ENCODE peak calls at places on chromosome 15, in ten cellular contexts. G is HepG2, T is suprapubic skin, M is stomach, O is GM12878, I is A549, Z is sigmoid colon, Q is ovary, S is tibial nerve, R is transverse colon. N is an unnamed sample.

GRCh38 chr15:47727137-47727536 is 9.8 kb downstream of the SEMA6D start:
- DNase-seq in G (no peak), T (no peak), M (no peak), O (no peak), I (no peak), Z (no peak), Q (no peak), S (no peak), R (no peak), N (no peak)

GRCh38 chr15:92574161-92574560 is 81.4 kb downstream of the FAM174B start:
- DNase-seq in G (no peak), T (no peak), M (no peak), O (no peak), I (no peak), Z (peak; percentile 28), Q (no peak), S (no peak), R (no peak), N (peak; percentile 60)

GRCh38 chr15:55407949-55408766 is at the start of the genes CCPG1 and PIERCE2:
- DNase-seq in G (peak; percentile 87), T (peak; percentile 94), M (peak; percentile 93), O (peak; percentile 72), I (peak; percentile 97), Z (peak; percentile 95), Q (peak; percentile 82), S (peak; percentile 74), R (peak; percentile 94), N (peak; percentile 96)

GRCh38 chr15:61916104-61916503 is 144.1 kb downstream of the VPS13C start:
- DNase-seq in G (no peak), T (no peak), M (no peak), O (no peak), I (no peak), Z (no peak), Q (no peak), S (no peak), R (no peak), N (no peak)

GRCh38 chr15:50210462-50211264 is 28.7 kb downstream of the SLC27A2 start:
- DNase-seq in G (peak; percentile 42), T (no peak), M (peak; percentile 39), O (no peak), I (peak; percentile 56), Z (no peak), Q (no peak), S (no peak), R (peak; percentile 92), N (no peak)

GRCh38 chr15:34799149-34799824 is 3.9 kb upstream of the ACTC1 start:
- DNase-seq in G (no peak), T (no peak), M (peak; percentile 55), O (no peak), I (peak; percentile 21), Z (no peak), Q (no peak), S (no peak), R (no peak), N (no peak)

GRCh38 chr15:95162069-95162468 is 930.7 kb downstream of the MCTP2 start:
- DNase-seq in G (no peak), T (no peak), M (no peak), O (no peak), I (no peak), Z (no peak), Q (no peak), S (no peak), R (no peak), N (no peak)

GRCh38 chr15:95684693-95685115 is 645.8 kb upstream of the NR2F2 start:
- DNase-seq in G (no peak), T (no peak), M (no peak), O (no peak), I (peak; percentile 72), Z (no peak), Q (no peak), S (no peak), R (no peak), N (no peak)

GRCh38 chr15:89330119-89330518 is 4.5 kb downstream of the POLG start:
- DNase-seq in G (no peak), T (peak; percentile 59), M (no peak), O (no peak), I (no peak), Z (no peak), Q (no peak), S (no peak), R (peak; percentile 67), N (no peak)

GRCh38 chr15:91950631-91951384 is 97.3 kb downstream of the SLCO3A1 start:
- DNase-seq in G (no peak), T (no peak), M (no peak), O (no peak), I (no peak), Z (no peak), Q (no peak), S (no peak), R (no peak), N (no peak)

GRCh38 chr15:35771878-35772442 is 226.0 kb upstream of the DPH6 start:
- DNase-seq in G (no peak), T (no peak), M (no peak), O (no peak), I (no peak), Z (no peak), Q (no peak), S (no peak), R (no peak), N (no peak)

DNA sequence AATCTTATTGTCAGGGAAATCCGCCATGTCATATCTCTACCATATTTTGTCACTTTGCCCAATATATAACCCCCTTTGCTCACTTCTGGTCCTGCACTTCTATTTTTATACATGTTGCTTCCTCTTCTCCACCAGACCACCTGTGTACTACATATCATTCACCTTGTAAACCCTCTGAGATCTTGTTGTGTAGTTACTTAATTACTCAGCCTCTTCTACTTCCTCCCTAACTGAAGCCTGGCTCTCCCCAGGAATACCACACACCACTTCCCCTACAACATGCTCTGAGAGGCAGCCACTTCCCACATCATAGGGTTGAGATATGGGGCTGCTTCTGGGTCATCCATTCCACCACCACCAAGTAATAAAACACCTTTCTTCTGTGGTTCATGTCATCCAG is 10.0 kb downstream of the HEXA start:
- DNase-seq in G (no peak), T (no peak), M (no peak), O (peak; percentile 68), I (no peak), Z (no peak), Q (no peak), S (no peak), R (peak; percentile 18), N (no peak)
- TF ChIP-seq EP300 in G (no peak), T (no peak), M (no peak), O (no peak), I (no peak), Z (no peak), Q (no peak), S (no peak), R (no peak), N (no peak)

DNA sequence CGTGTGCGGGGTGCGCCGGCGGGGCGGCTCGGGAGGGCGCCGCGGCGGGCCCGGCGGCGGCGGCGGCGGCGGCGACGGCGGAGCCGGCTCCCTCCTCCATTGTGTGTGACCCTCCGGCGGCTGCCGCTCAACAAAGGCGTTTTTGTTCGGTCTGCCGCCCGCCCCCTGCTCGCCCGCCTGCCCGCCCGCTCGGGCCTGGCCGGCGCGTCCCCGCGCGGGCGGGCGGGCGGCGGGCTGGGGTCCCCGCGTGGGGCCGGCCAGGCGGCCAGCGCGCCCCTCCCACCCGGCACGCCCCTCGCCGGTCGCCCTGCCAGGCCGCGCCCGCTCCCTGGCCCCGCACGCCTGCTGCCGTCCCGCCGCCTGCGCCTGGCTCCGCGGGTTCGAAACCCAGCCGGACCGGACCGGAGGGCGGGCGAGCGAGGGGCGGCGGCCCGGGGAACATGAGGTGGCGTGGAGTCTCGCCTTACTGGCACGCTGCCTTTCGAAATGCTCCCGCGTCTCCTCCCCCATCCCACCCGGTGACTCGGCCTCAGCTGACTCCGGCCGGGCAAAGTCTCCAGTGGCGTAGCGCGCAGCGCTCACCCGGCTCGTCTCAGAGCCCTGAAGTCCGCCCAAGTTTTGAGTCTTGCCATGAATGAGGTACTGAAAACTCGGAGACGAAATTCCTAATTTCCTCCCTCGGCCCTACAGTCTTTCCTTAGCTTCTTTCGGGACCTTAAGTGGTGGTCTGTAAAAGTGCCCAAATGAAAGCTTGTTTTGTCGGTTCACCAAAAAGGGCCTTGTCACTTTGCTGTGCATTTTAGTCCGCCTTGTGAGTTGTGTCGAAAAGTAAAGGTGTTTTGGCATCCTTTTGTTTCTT is 604 bp downstream of the MAPK6 start:
- DNase-seq in G (peak; percentile 75), T (peak; percentile 94), M (peak; percentile 89), O (no peak), I (peak; percentile 91), Z (peak; percentile 95), Q (peak; percentile 82), S (peak; percentile 76), R (peak; percentile 92), N (peak; percentile 94)
- TF ChIP-seq POLR2A in G (peak; percentile 91), T (peak; percentile 71), M (peak; percentile 61), O (no peak), I (peak; percentile 38), Z (peak; percentile 57), Q (peak; percentile 57), S (peak; percentile 66), R (peak; percentile 93), N (peak; percentile 47)

GRCh38 chr15:82051664-82052063 is 5.8 kb upstream of the MEX3B start:
- DNase-seq in G (no peak), T (no peak), M (no peak), O (no peak), I (peak; percentile 18), Z (no peak), Q (no peak), S (no peak), R (no peak), N (no peak)
- TF ChIP-seq EP300 in G (no peak), T (no peak), M (no peak), O (no peak), I (no peak), Z (no peak), Q (no peak), S (no peak), R (no peak), N (no peak)

GRCh38 chr15:53414167-53414566 is 345.3 kb downstream of the WDR72 start:
- DNase-seq in G (peak; percentile 75), T (no peak), M (no peak), O (no peak), I (no peak), Z (no peak), Q (no peak), S (no peak), R (no peak), N (no peak)

GRCh38 chr15:53412542-53412941 is 346.9 kb downstream of the WDR72 start:
- DNase-seq in G (no peak), T (no peak), M (no peak), O (no peak), I (no peak), Z (no peak), Q (no peak), S (no peak), R (no peak), N (no peak)

DNA sequence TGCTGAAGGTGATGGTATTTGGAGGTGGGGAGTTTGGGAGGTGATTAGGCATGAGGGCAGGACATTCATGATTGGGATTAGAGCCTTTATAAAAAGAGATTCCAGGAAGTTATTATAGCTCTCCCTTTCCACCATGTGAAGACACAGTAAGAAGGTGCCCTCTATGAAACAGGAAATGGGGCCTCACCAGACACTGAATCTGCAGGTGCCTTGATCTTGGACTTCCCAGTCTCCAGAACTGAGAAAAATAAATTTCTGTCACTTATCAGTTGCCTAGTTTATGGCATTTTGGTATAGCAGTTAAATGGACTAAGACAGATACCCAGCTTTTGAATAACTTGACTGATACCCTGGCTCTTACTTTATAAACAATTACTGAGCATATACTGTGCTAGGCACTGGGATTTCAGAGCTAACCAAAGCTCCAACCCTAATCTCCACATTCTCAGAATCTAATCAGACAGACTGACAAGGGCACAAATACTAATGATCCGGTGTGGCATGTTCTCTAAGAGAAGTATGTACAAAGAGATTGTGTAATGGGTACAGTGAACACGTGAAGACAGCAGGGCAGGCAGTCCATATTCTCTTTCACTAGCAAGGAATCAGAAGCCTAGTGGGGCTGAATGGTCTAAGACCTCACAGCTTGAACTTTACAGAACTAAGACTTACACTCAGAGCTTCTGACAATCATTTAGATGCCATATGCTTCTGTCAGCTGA is 343.1 kb downstream of the WDR72 start:
- DNase-seq in G (peak; percentile 11), T (no peak), M (no peak), O (no peak), I (no peak), Z (no peak), Q (no peak), S (no peak), R (no peak), N (no peak)
- TF ChIP-seq POLR2A in G (no peak), T (no peak), M (no peak), O (no peak), I (no peak), Z (no peak), Q (no peak), S (no peak), R (no peak), N (no peak)

N was measured in esophagus muscularis mucosa.